ENCODE peak calls at places on chromosomes 13 and 19, in nine cellular contexts. A is HCT116, H is PC-3, R is neural progenitor cell, G is GM23338, L is hepatocyte, V is GM23248, J is MM.1S, M is SK-N-SH. U is an unnamed sample.

GRCh38 chr13:84430015-84430414 is 547.7 kb upstream of the SLITRK1 start:
- DNase-seq in A (no peak), H (no peak), R (no peak), G (no peak), L (no peak), V (peak; percentile 28), J (no peak), M (no peak), U (no peak)

GRCh38 chr13:76937416-76937815 is 10.9 kb upstream of the ACOD1 start:
- DNase-seq in A (peak; percentile 3), H (peak; percentile 92), R (no peak), G (no peak), L (peak; percentile 53), V (peak; percentile 93), J (no peak), M (no peak), U (no peak)

GRCh38 chr13:51714663-51715168 is 89.2 kb downstream of the DHRS12 start:
- DNase-seq in A (no peak), H (peak; percentile 82), R (no peak), G (no peak), L (no peak), V (peak; percentile 75), J (peak; percentile 19), M (no peak), U (no peak)

GRCh38 chr19:41226053-41226873 is 7.2 kb downstream of the AXL start:
- DNase-seq in A (peak; percentile 72), H (peak; percentile 89), R (peak; percentile 75), G (peak; percentile 81), L (peak; percentile 88), V (peak; percentile 96), J (no peak), M (peak; percentile 56), U (no peak)

GRCh38 chr13:72473321-72473720 is 254.1 kb downstream of the MZT1 start:
- DNase-seq in A (no peak), H (no peak), R (no peak), G (no peak), L (no peak), V (no peak), J (no peak), M (no peak), U (no peak)

GRCh38 chr19:50912727-50913716 is 1.8 kb upstream of the KLK4 start:
- DNase-seq in A (no peak), H (no peak), R (no peak), G (no peak), L (peak; percentile 49), V (peak; percentile 51), J (no peak), M (no peak), U (no peak)

GRCh38 chr13:33799950-33800592 is 17.9 kb upstream of the RFC3 start:
- DNase-seq in A (peak; percentile 12), H (peak; percentile 46), R (peak; percentile 33), G (peak; percentile 37), L (peak; percentile 44), V (peak; percentile 63), J (no peak), M (peak; percentile 19), U (peak; percentile 76)

GRCh38 chr19:50677636-50678035 is 28.4 kb downstream of the C19orf81 start:
- DNase-seq in A (no peak), H (no peak), R (no peak), G (peak; percentile 45), L (no peak), V (no peak), J (no peak), M (no peak), U (no peak)

GRCh38 chr13:41939403-41939802 is 21.5 kb downstream of the VWA8 start:
- DNase-seq in A (no peak), H (no peak), R (no peak), G (no peak), L (no peak), V (no peak), J (no peak), M (no peak), U (no peak)

GRCh38 chr19:4624733-4625362 is 14.5 kb upstream of the TNFAIP8L1 start:
- DNase-seq in A (peak; percentile 65), H (peak; percentile 49), R (peak; percentile 61), G (peak; percentile 73), L (peak; percentile 48), V (no peak), J (no peak), M (no peak), U (no peak)

GRCh38 chr13:23979361-23980159 is 82.3 kb upstream of the C1QTNF9B start:
- DNase-seq in A (no peak), H (peak; percentile 66), R (peak; percentile 81), G (peak; percentile 79), L (peak; percentile 76), V (peak; percentile 95), J (peak; percentile 47), M (peak; percentile 85), U (no peak)

GRCh38 chr19:14686411-14686810 is 3.4 kb upstream of the ZNF333 start:
- DNase-seq in A (peak; percentile 29), H (peak; percentile 62), R (peak; percentile 8), G (peak; percentile 61), L (no peak), V (peak; percentile 44), J (peak; percentile 15), M (no peak), U (peak; percentile 69)

GRCh38 chr13:109783815-109784589 is 2.4 kb downstream of the IRS2 start:
- DNase-seq in A (no peak), H (no peak), R (no peak), G (peak; percentile 32), L (no peak), V (no peak), J (no peak), M (peak; percentile 53), U (no peak)

GRCh38 chr19:3207466-3208242 is 16.8 kb upstream of the CELF5 start:
- DNase-seq in A (no peak), H (no peak), R (no peak), G (no peak), L (no peak), V (no peak), J (no peak), M (peak; percentile 51), U (no peak)

GRCh38 chr19:6509118-6509971 is 7.2 kb upstream of the TUBB4A start:
- DNase-seq in A (no peak), H (no peak), R (no peak), G (no peak), L (peak; percentile 45), V (peak; percentile 40), J (no peak), M (no peak), U (no peak)

GRCh38 chr13:106533101-106533939 is 2.1 kb downstream of the EFNB2 start:
- DNase-seq in A (no peak), H (peak; percentile 78), R (peak; percentile 93), G (peak; percentile 88), L (peak; percentile 95), V (peak; percentile 85), J (peak; percentile 51), M (peak; percentile 84), U (no peak)

GRCh38 chr13:47426126-47426849 is 529.4 kb upstream of the HTR2A start:
- DNase-seq in A (no peak), H (peak; percentile 81), R (no peak), G (no peak), L (no peak), V (peak; percentile 96), J (no peak), M (no peak), U (no peak)

GRCh38 chr13:76473552-76474134 is 412.6 kb downstream of the KCTD12 start:
- DNase-seq in A (peak; percentile 75), H (peak; percentile 79), R (peak; percentile 86), G (peak; percentile 88), L (peak; percentile 90), V (peak; percentile 79), J (peak; percentile 65), M (peak; percentile 53), U (peak; percentile 77)

GRCh38 chr13:91946498-91947070 is 548.2 kb downstream of the GPC5 start:
- DNase-seq in A (no peak), H (peak; percentile 23), R (peak; percentile 63), G (peak; percentile 78), L (peak; percentile 57), V (peak; percentile 1), J (peak; percentile 27), M (peak; percentile 63), U (peak; percentile 64)

GRCh38 chr13:57634829-57635165 is 3.3 kb downstream of the PCDH17 start:
- DNase-seq in A (no peak), H (no peak), R (peak; percentile 34), G (peak; percentile 43), L (peak; percentile 6), V (no peak), J (no peak), M (peak; percentile 43), U (no peak)
- H3K27ac ChIP-seq in A (no peak overlapping the region), H (no peak overlapping the region), R (no peak overlapping the region), G (no peak overlapping the region), L (no peak overlapping the region), V (no peak overlapping the region), J (no peak overlapping the region), M (no peak overlapping the region), U (no peak overlapping the region)

DNA sequence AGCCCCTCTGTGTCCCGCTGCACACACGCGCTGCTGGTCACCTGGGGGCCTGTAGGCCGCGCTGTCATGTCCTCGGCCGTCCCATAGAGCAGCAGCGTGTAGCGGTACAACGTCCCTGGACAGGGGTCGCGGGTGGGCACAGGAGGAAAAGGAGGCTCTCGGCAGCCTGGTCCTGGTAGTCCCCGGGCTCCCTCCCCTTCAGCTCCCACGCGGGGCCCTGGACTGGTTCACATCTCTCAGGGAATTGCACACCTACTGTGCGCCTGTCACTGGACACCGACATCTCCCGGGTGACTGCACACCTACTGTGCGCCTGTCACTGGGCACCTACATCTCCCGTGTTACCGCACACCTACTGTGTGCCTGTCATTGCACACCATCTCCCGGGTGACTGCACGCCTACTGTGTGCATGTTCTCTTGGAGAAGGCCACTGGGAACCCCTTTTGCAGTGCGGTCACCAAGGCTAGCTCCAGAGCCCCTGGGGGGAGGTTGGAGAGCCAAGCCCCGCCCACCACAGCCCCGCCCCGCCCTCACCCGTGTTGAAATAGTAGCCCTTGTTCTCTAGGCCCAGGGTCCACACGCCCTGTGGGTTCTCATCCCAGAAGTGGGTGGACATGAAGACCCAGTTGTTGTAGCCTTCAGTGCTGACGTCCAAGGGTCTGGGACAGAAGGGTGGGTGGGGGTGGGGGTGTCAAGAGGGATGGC is 3.5 kb upstream of the C19orf25 start:
- DNase-seq in A (no peak), H (no peak), R (no peak), G (no peak), L (no peak), V (no peak), J (no peak), M (peak; percentile 51), U (no peak)
- TF ChIP-seq EZH2phosphoT487 in A (no peak), H (no peak), R (no peak), G (no peak), L (no peak), V (no peak), J (no peak), M (no peak), U (no peak)

DNA sequence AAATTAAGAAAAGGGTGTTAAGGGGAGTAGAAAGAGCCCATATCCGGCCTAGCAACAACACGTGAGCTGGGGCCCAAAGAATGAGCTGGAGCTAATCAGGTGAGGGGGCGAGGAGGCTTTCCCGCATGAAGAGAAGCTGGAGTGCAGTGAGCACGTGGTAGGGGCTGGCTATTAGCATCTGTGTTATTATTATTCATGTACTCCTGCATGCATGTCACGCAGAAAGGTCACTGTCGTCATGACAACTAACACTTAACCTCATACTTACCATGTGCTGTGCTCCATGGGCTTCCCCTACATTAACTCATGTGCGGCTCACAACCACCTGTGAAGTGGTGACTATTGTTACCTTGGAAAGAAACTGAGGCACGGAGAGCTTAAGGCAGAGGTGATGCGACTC is 227.6 kb upstream of the UBL3 start:
- DNase-seq in A (no peak), H (no peak), R (no peak), G (no peak), L (no peak), V (no peak), J (no peak), M (no peak), U (no peak)
- H3K4me3 ChIP-seq in A (no peak overlapping the region), H (no peak overlapping the region), R (no peak overlapping the region), G (no peak overlapping the region), L (no peak overlapping the region), V (no peak overlapping the region), J (no peak overlapping the region), M (no peak overlapping the region), U (no peak overlapping the region)

GRCh38 chr19:47581605-47582319 is 8.8 kb upstream of the ZNF541 start:
- DNase-seq in A (no peak), H (peak; percentile 86), R (no peak), G (no peak), L (no peak), V (no peak), J (no peak), M (no peak), U (no peak)
- H3K27ac ChIP-seq in A (no peak overlapping the region), H (peak overlapping the region; percentile 28), R (no peak overlapping the region), G (no peak overlapping the region), L (no peak overlapping the region), V (no peak overlapping the region), J (no peak overlapping the region), M (no peak overlapping the region), U (peak overlapping the region; percentile 38)